ENCODE peak calls at places on chromosomes 13 and 19, in five cellular contexts. Q is IMR-90, T is neuronal stem cell, L is mesendoderm, S is H9. N is an unnamed sample.

GRCh38 chr19:39430675-39431593 is 4.8 kb downstream of the RPS16 start:
- DNase-seq in Q (peak; percentile 100), L (peak; percentile 81), S (peak; percentile 84), T (no peak), N (peak; percentile 86)

GRCh38 chr19:40144947-40145748 is 46.1 kb upstream of the MAP3K10 start:
- DNase-seq in T (no peak), L (no peak), S (no peak), Q (no peak), N (no peak)

GRCh38 chr19:7738023-7738422 is 6.1 kb upstream of the CLEC4G start:
- DNase-seq in S (no peak), L (no peak), T (no peak), Q (no peak), N (no peak)

GRCh38 chr13:35789335-35790166 is 313.1 kb upstream of the MAB21L1 start:
- DNase-seq in T (peak; percentile 40), Q (peak; percentile 61), L (peak; percentile 47), S (no peak), N (peak; percentile 76)

GRCh38 chr19:38523319-38523718 is 89.8 kb downstream of the RYR1 start:
- DNase-seq in T (no peak), L (no peak), Q (no peak), S (no peak), N (no peak)

GRCh38 chr19:5170329-5170745 is 170.3 kb downstream of the PTPRS start:
- DNase-seq in L (peak; percentile 35), Q (no peak), T (no peak), S (peak; percentile 76), N (peak; percentile 77)

GRCh38 chr19:49339364-49340068 is 4.3 kb downstream of the CD37 start:
- DNase-seq in S (peak; percentile 98), T (peak; percentile 89), L (peak; percentile 98), Q (peak; percentile 50), N (peak; percentile 74)

GRCh38 chr19:14023404-14024235 is 4.3 kb upstream of the RLN3 start:
- DNase-seq in S (peak; percentile 85), Q (peak; percentile 44), L (peak; percentile 92), T (no peak), N (no peak)

GRCh38 chr19:29694166-29694565 is 20.9 kb downstream of the C19orf12 start:
- DNase-seq in S (no peak), T (no peak), L (no peak), Q (no peak), N (no peak)

GRCh38 chr13:96294930-96295657 is 205.2 kb downstream of the HS6ST3 start:
- DNase-seq in T (no peak), Q (no peak), L (no peak), S (peak; percentile 30), N (no peak)

GRCh38 chr19:860481-861098 is 1.1 kb downstream of the CFD start:
- DNase-seq in Q (peak; percentile 75), T (peak; percentile 61), L (peak; percentile 61), S (no peak), N (no peak)

GRCh38 chr19:16435238-16435911 is 36.4 kb downstream of the EPS15L1 start:
- DNase-seq in L (peak; percentile 57), T (no peak), Q (peak; percentile 98), S (no peak), N (no peak)

GRCh38 chr13:31350560-31350959 is 150.8 kb downstream of the B3GLCT start:
- DNase-seq in L (peak; percentile 12), S (no peak), T (no peak), Q (no peak), N (peak; percentile 66)

GRCh38 chr19:15091918-15092753 is 10.1 kb downstream of the OR1I1 start:
- DNase-seq in Q (peak; percentile 71), S (peak; percentile 54), T (peak; percentile 72), L (peak; percentile 77), N (peak; percentile 94)

GRCh38 chr13:93723316-93723715 is 496.7 kb downstream of the GPC6 start:
- DNase-seq in Q (peak; percentile 55), T (no peak), S (no peak), L (no peak), N (no peak)

GRCh38 chr13:91922969-91923592 is 524.7 kb downstream of the GPC5 start:
- DNase-seq in T (no peak), L (peak; percentile 51), S (no peak), Q (no peak), N (no peak)

GRCh38 chr13:70747305-70747704 is 639.1 kb upstream of the KLHL1 start:
- DNase-seq in S (no peak), L (no peak), T (no peak), Q (no peak), N (no peak)

GRCh38 chr13:50512602-50513527 is 330.6 kb downstream of the DLEU7 start:
- DNase-seq in L (no peak), T (no peak), S (no peak), Q (peak; percentile 61), N (no peak)

GRCh38 chr19:2529473-2529918 is 53.6 kb downstream of the GADD45B start:
- DNase-seq in Q (peak; percentile 96), T (no peak), L (peak; percentile 77), S (no peak), N (peak; percentile 100)

DNA sequence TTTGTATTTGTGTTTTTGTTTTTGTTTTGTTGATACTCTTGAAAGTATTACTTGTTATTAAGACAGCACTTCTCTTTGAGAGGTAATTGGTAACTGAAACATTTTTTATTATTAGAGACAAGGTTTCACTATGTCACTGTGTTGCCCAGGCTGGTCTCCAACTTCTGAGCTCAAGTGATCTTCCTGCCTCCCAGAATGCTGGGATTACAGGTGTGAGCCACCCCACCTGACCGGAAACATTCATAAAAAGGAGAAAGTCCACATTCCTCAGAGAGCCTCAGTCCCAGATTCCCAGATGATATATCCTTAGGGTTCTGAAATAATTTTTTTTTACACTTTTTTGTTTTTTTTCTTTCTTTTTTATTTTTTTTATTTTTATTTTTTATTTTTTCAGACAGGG is 2.7 kb downstream of the CARM1 start:
- DNase-seq in T (no peak), L (no peak), S (no peak), Q (no peak), N (peak; percentile 68)
- H3K4me2 ChIP-seq in T (no peak overlapping the region), L (no peak overlapping the region), S (no peak overlapping the region), Q (no peak overlapping the region), N (no peak overlapping the region)

DNA sequence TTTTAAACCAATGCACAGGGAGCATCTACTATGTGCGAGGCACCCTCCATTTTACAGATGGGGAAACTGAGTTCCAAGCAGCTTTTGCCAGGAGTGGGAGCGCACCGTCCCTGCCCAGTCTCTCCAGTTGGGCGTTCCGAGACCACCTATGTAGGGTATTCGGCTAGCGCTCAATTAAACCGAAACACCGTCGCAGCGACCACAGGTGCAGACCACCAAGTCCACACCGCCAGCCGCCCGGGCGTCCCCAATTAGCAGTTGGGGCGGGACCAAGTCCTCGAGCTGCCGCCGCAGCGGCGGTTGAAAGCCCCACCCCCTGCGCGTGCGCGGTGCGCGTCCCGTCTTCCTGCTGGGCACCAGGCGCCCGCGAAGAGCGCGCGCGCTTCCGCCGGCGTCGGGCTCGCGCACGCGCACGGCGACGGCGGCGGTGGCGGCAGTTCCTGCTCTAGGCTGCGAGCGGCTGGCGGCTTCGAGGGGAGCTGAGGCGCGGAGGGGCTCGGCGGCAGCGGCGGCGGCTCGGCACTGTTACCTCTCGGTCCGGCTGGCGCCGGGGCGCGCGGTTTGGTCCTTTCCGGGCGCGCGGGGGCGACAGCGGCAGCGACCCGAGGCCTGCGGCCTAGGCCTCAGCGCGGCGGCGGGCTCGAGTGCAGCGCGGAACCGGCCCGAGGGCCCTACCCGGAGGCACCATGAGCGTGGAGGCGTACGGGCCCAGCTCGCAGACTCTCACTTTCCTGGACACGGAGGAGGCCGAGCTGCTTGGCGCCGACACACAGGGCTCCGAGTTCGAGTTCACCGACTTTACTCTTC is at the start of gene UPF1:
- DNase-seq in T (peak; percentile 93), S (peak; percentile 96), Q (peak; percentile 88), L (peak; percentile 95), N (peak; percentile 99)
- H3K4ac ChIP-seq in T (no peak within 1 kb of the TSS), S (no peak within 1 kb of the TSS), Q (peak within 1 kb of the TSS; percentile 80), L (peak within 1 kb of the TSS; percentile 89), N (peak within 1 kb of the TSS; percentile 98)

DNA sequence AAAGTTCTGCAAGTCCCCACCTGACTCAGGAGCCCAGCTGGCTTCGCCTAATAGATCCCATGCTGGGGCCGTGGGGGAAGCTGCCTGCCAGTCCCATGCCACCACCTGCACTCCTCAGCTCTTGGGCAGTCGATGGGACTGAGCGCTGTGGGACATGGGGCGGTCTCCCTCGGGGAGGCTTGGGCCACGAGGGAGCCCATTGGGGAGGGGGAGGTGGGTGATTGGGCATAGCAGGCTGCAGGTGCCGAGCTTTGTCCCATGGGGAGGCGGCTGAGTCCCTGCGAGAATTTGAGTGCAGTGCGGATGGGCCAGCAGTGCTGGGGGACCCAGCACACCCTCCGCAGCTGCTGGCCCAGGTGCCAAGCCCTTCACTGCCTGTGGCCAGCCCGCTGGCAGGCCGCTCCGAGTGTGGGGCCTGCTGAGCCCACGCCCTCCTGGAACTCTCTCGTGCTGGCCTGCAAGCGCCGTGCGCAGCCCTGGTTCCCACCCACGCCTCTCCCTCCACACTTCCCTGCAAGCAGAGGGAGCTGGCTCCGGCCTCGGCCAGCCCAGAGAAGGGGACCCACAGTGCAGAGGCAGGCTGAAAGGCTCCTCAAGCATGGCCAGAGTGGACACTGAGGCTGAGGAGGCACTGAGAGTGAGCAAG is 467.3 kb downstream of the IRS2 start:
- DNase-seq in Q (no peak), S (no peak), T (no peak), L (no peak), N (no peak)
- H3K4me2 ChIP-seq in Q (no peak overlapping the region), S (no peak overlapping the region), T (peak overlapping the region; percentile 11), L (no peak overlapping the region), N (no peak overlapping the region)

GRCh38 chr19:18336121-18336520 is 4.3 kb upstream of the PGPEP1 start:
- DNase-seq in T (no peak), S (no peak), L (no peak), Q (no peak), N (no peak)

GRCh38 chr19:18330865-18331264 is 8.0 kb upstream of the LSM4 start:
- DNase-seq in L (no peak), Q (no peak), S (no peak), T (no peak), N (no peak)

GRCh38 chr19:18329035-18329376 is 6.1 kb upstream of the LSM4 start:
- DNase-seq in T (no peak), S (no peak), L (no peak), Q (no peak), N (no peak)

GRCh38 chr19:18333680-18334079 is 6.7 kb upstream of the PGPEP1 start:
- DNase-seq in S (no peak), L (no peak), Q (no peak), T (no peak), N (peak; percentile 96)

DNA sequence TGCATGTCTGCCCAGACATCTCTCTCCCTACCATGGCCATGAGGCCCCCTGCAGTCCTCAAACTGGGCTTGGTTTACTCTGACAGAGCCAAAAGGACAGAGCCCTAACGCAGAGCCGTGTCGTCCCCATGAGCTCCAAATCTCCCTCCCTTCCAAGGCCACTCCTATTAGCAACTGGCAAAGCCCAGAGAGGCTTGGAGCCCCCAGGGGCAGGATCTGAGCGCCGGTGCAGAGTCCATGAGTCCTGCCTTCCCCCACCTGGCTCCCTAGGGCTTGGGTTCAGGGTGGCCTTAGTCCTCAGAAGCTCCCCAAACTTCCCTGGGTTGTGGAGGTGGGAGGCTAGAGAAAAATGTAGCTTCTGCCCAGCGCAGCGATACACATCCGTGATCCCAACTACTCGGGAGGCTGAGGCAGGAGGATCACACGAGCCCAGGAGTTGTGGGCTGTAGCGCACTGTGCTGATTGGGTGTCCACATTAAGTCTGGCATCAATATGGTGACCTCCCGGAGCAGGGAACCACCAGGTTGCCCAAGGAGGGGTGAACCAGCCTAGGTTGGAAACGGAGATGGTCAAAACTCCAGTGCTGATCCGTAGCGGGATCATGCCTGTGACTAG is 7.4 kb upstream of the PGPEP1 start:
- DNase-seq in T (no peak), L (no peak), Q (no peak), S (no peak), N (peak; percentile 51)
- H3K4ac ChIP-seq in T (no peak overlapping the region), L (no peak overlapping the region), Q (no peak overlapping the region), S (no peak overlapping the region), N (peak overlapping the region; percentile 35)

N was measured in trophoblast cell.